ENCODE peak calls at places on chromosomes 12 and 14, in five cellular contexts. N is T-helper 2 cell, K is ovary, F is activated T-cell treated with anti-CD3 and anti-CD28 coated beads for 1 hour, S is mesothelial cell of epicardium. T is an unnamed sample.

GRCh38 chr12:18799140-18799446 is 61.2 kb downstream of the CAPZA3 start:
- DNase-seq in N (no peak), K (no peak), F (no peak), S (no peak), T (no peak)

GRCh38 chr12:102528111-102528510 is 47.7 kb upstream of the IGF1 start:
- DNase-seq in N (no peak), K (no peak), F (no peak), S (no peak), T (no peak)

GRCh38 chr12:2057041-2057792 is 4.4 kb downstream of the CACNA1C start:
- DNase-seq in N (no peak), K (peak), F (peak), S (peak), T (no peak)

GRCh38 chr14:69013943-69014782 is 35.1 kb upstream of the ACTN1 start:
- DNase-seq in N (no peak), K (no peak), F (no peak), S (no peak), T (peak)

GRCh38 chr12:112543666-112544185 is 125.0 kb downstream of the PTPN11 start:
- DNase-seq in N (no peak), K (no peak), F (no peak), S (no peak), T (no peak)

GRCh38 chr14:79354336-79354735 is 857.0 kb downstream of the DIO2 start:
- DNase-seq in N (no peak), K (no peak), F (no peak), S (no peak), T (no peak)

GRCh38 chr12:109763201-109763841 is 49.7 kb downstream of the FAM222A start:
- DNase-seq in N (no peak), K (peak), F (no peak), S (no peak), T (no peak)

GRCh38 chr12:45730116-45730841 is 773 bp downstream of the ARID2 start:
- DNase-seq in N (peak), K (peak), F (peak), S (peak), T (peak)

GRCh38 chr14:56005580-56006053 is 112.6 kb upstream of the PELI2 start:
- DNase-seq in N (no peak), K (peak), F (no peak), S (no peak), T (no peak)

GRCh38 chr12:106304797-106305196 is 2.3 kb downstream of the TCP11L2 start:
- DNase-seq in N (no peak), K (no peak), F (no peak), S (no peak), T (no peak)

GRCh38 chr14:102363182-102363952 is 626 bp downstream of the TECPR2 start:
- DNase-seq in N (no peak), K (no peak), F (peak), S (peak), T (no peak)

GRCh38 chr12:85424581-85425348 is 144.7 kb downstream of the ALX1 start:
- DNase-seq in N (no peak), K (no peak), F (no peak), S (no peak), T (no peak)

GRCh38 chr12:51917041-51917590 is 9.8 kb downstream of the ACVRL1 start:
- DNase-seq in N (no peak), K (no peak), F (no peak), S (no peak), T (no peak)

GRCh38 chr12:6266431-6267006 is 44.0 kb upstream of the PLEKHG6 start:
- DNase-seq in N (no peak), K (no peak), F (no peak), S (no peak), T (no peak)

GRCh38 chr12:93245543-93245942 is 132.2 kb upstream of the NUDT4 start:
- DNase-seq in N (no peak), K (no peak), F (peak), S (no peak), T (no peak)

GRCh38 chr14:69880851-69881250 is 1.6 kb downstream of the SMOC1 start:
- DNase-seq in N (no peak), K (no peak), F (no peak), S (no peak), T (no peak)